ENCODE peak calls at places on chromosome 1, in eight cellular contexts. One of them, this sample, is unnamed.

GRCh38 chr1:25476186-25477097 is 45.7 kb downstream of the MACO1 start:
- DNase-seq in tibial nerve: no peak
- DNase-seq in iris pigment epithelial cell: no peak
- DNase-seq in progenitor cell of endocrine pancreas: no peak
- DNase-seq in natural killer cell treated with Interleukin-12 subunit alpha and Interleukin-12 subunit beta and Interleukin-15 and Interleukin-18, amount 100 ng/mL, for 72 hours: no peak
- DNase-seq in stimulated activated CD8-positive, alpha-beta memory T cell treated with anti-CD3 and anti-CD28 coated beads, Interleukin-7, amount 100 ng/mL, for 1 hour: no peak
- DNase-seq in GM10248: no peak
- DNase-seq in neural progenitor cell: no peak
- DNase-seq in this sample: no peak

GRCh38 chr1:165632491-165632890 is 1.5 kb downstream of the MGST3 start:
- DNase-seq in tibial nerve: no peak
- DNase-seq in iris pigment epithelial cell: no peak
- DNase-seq in progenitor cell of endocrine pancreas: no peak
- DNase-seq in natural killer cell treated with Interleukin-12 subunit alpha and Interleukin-12 subunit beta and Interleukin-15 and Interleukin-18, amount 100 ng/mL, for 72 hours: no peak
- DNase-seq in stimulated activated CD8-positive, alpha-beta memory T cell treated with anti-CD3 and anti-CD28 coated beads, Interleukin-7, amount 100 ng/mL, for 1 hour: no peak
- DNase-seq in GM10248: no peak
- DNase-seq in neural progenitor cell: peak
- DNase-seq in this sample: no peak

GRCh38 chr1:186404454-186405051 is 28.9 kb downstream of the ODR4 start:
- DNase-seq in tibial nerve: no peak
- DNase-seq in iris pigment epithelial cell: peak
- DNase-seq in progenitor cell of endocrine pancreas: no peak
- DNase-seq in natural killer cell treated with Interleukin-12 subunit alpha and Interleukin-12 subunit beta and Interleukin-15 and Interleukin-18, amount 100 ng/mL, for 72 hours: no peak
- DNase-seq in stimulated activated CD8-positive, alpha-beta memory T cell treated with anti-CD3 and anti-CD28 coated beads, Interleukin-7, amount 100 ng/mL, for 1 hour: no peak
- DNase-seq in GM10248: peak
- DNase-seq in neural progenitor cell: peak
- DNase-seq in this sample: no peak

GRCh38 chr1:153633161-153633746 is 612 bp upstream of the CHTOP start:
- DNase-seq in tibial nerve: no peak
- DNase-seq in iris pigment epithelial cell: no peak
- DNase-seq in progenitor cell of endocrine pancreas: no peak
- DNase-seq in natural killer cell treated with Interleukin-12 subunit alpha and Interleukin-12 subunit beta and Interleukin-15 and Interleukin-18, amount 100 ng/mL, for 72 hours: no peak
- DNase-seq in stimulated activated CD8-positive, alpha-beta memory T cell treated with anti-CD3 and anti-CD28 coated beads, Interleukin-7, amount 100 ng/mL, for 1 hour: no peak
- DNase-seq in GM10248: no peak
- DNase-seq in neural progenitor cell: no peak
- DNase-seq in this sample: no peak

GRCh38 chr1:150551049-150551783 is 2.0 kb downstream of the ADAMTSL4 start:
- DNase-seq in tibial nerve: no peak
- DNase-seq in iris pigment epithelial cell: no peak
- DNase-seq in progenitor cell of endocrine pancreas: no peak
- DNase-seq in natural killer cell treated with Interleukin-12 subunit alpha and Interleukin-12 subunit beta and Interleukin-15 and Interleukin-18, amount 100 ng/mL, for 72 hours: peak
- DNase-seq in stimulated activated CD8-positive, alpha-beta memory T cell treated with anti-CD3 and anti-CD28 coated beads, Interleukin-7, amount 100 ng/mL, for 1 hour: no peak
- DNase-seq in GM10248: no peak
- DNase-seq in neural progenitor cell: peak
- DNase-seq in this sample: no peak

GRCh38 chr1:56331892-56332567 is 247.3 kb downstream of the PLPP3 start:
- DNase-seq in tibial nerve: no peak
- DNase-seq in iris pigment epithelial cell: peak
- DNase-seq in progenitor cell of endocrine pancreas: no peak
- DNase-seq in natural killer cell treated with Interleukin-12 subunit alpha and Interleukin-12 subunit beta and Interleukin-15 and Interleukin-18, amount 100 ng/mL, for 72 hours: no peak
- DNase-seq in stimulated activated CD8-positive, alpha-beta memory T cell treated with anti-CD3 and anti-CD28 coated beads, Interleukin-7, amount 100 ng/mL, for 1 hour: no peak
- DNase-seq in GM10248: no peak
- DNase-seq in neural progenitor cell: peak
- DNase-seq in this sample: peak

GRCh38 chr1:203557390-203557789 is 63.4 kb downstream of the OPTC start:
- DNase-seq in tibial nerve: no peak
- DNase-seq in iris pigment epithelial cell: peak
- DNase-seq in progenitor cell of endocrine pancreas: no peak
- DNase-seq in natural killer cell treated with Interleukin-12 subunit alpha and Interleukin-12 subunit beta and Interleukin-15 and Interleukin-18, amount 100 ng/mL, for 72 hours: no peak
- DNase-seq in stimulated activated CD8-positive, alpha-beta memory T cell treated with anti-CD3 and anti-CD28 coated beads, Interleukin-7, amount 100 ng/mL, for 1 hour: no peak
- DNase-seq in GM10248: no peak
- DNase-seq in neural progenitor cell: no peak
- DNase-seq in this sample: no peak

GRCh38 chr1:31771891-31772668 is 7.9 kb upstream of the ADGRB2 start:
- DNase-seq in tibial nerve: no peak
- DNase-seq in iris pigment epithelial cell: no peak
- DNase-seq in progenitor cell of endocrine pancreas: no peak
- DNase-seq in natural killer cell treated with Interleukin-12 subunit alpha and Interleukin-12 subunit beta and Interleukin-15 and Interleukin-18, amount 100 ng/mL, for 72 hours: no peak
- DNase-seq in stimulated activated CD8-positive, alpha-beta memory T cell treated with anti-CD3 and anti-CD28 coated beads, Interleukin-7, amount 100 ng/mL, for 1 hour: no peak
- DNase-seq in GM10248: no peak
- DNase-seq in neural progenitor cell: peak
- DNase-seq in this sample: no peak

GRCh38 chr1:2275796-2276536 is 47.8 kb downstream of the SKI start:
- DNase-seq in tibial nerve: no peak
- DNase-seq in iris pigment epithelial cell: peak
- DNase-seq in progenitor cell of endocrine pancreas: no peak
- DNase-seq in natural killer cell treated with Interleukin-12 subunit alpha and Interleukin-12 subunit beta and Interleukin-15 and Interleukin-18, amount 100 ng/mL, for 72 hours: peak
- DNase-seq in stimulated activated CD8-positive, alpha-beta memory T cell treated with anti-CD3 and anti-CD28 coated beads, Interleukin-7, amount 100 ng/mL, for 1 hour: no peak
- DNase-seq in GM10248: no peak
- DNase-seq in neural progenitor cell: no peak
- DNase-seq in this sample: no peak

GRCh38 chr1:111404588-111404987 is 22.9 kb downstream of the OVGP1 start:
- DNase-seq in tibial nerve: no peak
- DNase-seq in iris pigment epithelial cell: no peak
- DNase-seq in progenitor cell of endocrine pancreas: no peak
- DNase-seq in natural killer cell treated with Interleukin-12 subunit alpha and Interleukin-12 subunit beta and Interleukin-15 and Interleukin-18, amount 100 ng/mL, for 72 hours: no peak
- DNase-seq in stimulated activated CD8-positive, alpha-beta memory T cell treated with anti-CD3 and anti-CD28 coated beads, Interleukin-7, amount 100 ng/mL, for 1 hour: no peak
- DNase-seq in GM10248: no peak
- DNase-seq in neural progenitor cell: no peak
- DNase-seq in this sample: no peak